ENCODE peak calls at places on chromosomes 4 and X, in eight cellular contexts. One of them, this sample, is unnamed.

GRCh38 chr4:98671131-98671530 is 12.7 kb upstream of the TSPAN5 start:
- DNase-seq in aorta: no peak
- DNase-seq in tibial nerve: no peak
- DNase-seq in body of pancreas: no peak
- DNase-seq in ascending aorta: no peak
- DNase-seq in Panc1: no peak
- DNase-seq in cardiac muscle cell: no peak
- DNase-seq in lower lobe of right lung: no peak
- DNase-seq in this sample: no peak

GRCh38 chr4:52425751-52426326 is 233.3 kb downstream of the USP46 start:
- DNase-seq in aorta: no peak
- DNase-seq in tibial nerve: no peak
- DNase-seq in body of pancreas: peak; percentile 30
- DNase-seq in ascending aorta: no peak
- DNase-seq in Panc1: no peak
- DNase-seq in cardiac muscle cell: no peak
- DNase-seq in lower lobe of right lung: no peak
- DNase-seq in this sample: no peak

GRCh38 chr4:189069782-189070181 is 870.9 kb upstream of the FRG1 start:
- DNase-seq in aorta: no peak
- DNase-seq in tibial nerve: no peak
- DNase-seq in body of pancreas: no peak
- DNase-seq in ascending aorta: no peak
- DNase-seq in Panc1: no peak
- DNase-seq in cardiac muscle cell: no peak
- DNase-seq in lower lobe of right lung: no peak
- DNase-seq in this sample: no peak

GRCh38 chrX:24934279-24934678 is 81.5 kb downstream of the ARX start:
- DNase-seq in aorta: no peak
- DNase-seq in tibial nerve: no peak
- DNase-seq in body of pancreas: no peak
- DNase-seq in ascending aorta: no peak
- DNase-seq in Panc1: no peak
- DNase-seq in cardiac muscle cell: no peak
- DNase-seq in lower lobe of right lung: no peak
- DNase-seq in this sample: no peak

GRCh38 chr4:2303686-2304320 is 41.9 kb upstream of the MXD4 start:
- DNase-seq in aorta: peak; percentile 71
- DNase-seq in tibial nerve: no peak
- DNase-seq in body of pancreas: no peak
- DNase-seq in ascending aorta: no peak
- DNase-seq in Panc1: no peak
- DNase-seq in cardiac muscle cell: no peak
- DNase-seq in lower lobe of right lung: no peak
- DNase-seq in this sample: no peak

GRCh38 chr4:121846662-121847061 is 23.0 kb upstream of the CCNA2 start:
- DNase-seq in aorta: no peak
- DNase-seq in tibial nerve: no peak
- DNase-seq in body of pancreas: no peak
- DNase-seq in ascending aorta: no peak
- DNase-seq in Panc1: no peak
- DNase-seq in cardiac muscle cell: no peak
- DNase-seq in lower lobe of right lung: no peak
- DNase-seq in this sample: no peak

GRCh38 chr4:73690051-73690744 is 50.2 kb upstream of the CXCL8 start:
- DNase-seq in aorta: no peak
- DNase-seq in tibial nerve: no peak
- DNase-seq in body of pancreas: no peak
- DNase-seq in ascending aorta: no peak
- DNase-seq in Panc1: no peak
- DNase-seq in cardiac muscle cell: no peak
- DNase-seq in lower lobe of right lung: no peak
- DNase-seq in this sample: no peak

GRCh38 chr4:53916431-53916889 is 147.9 kb downstream of the CHIC2 start:
- DNase-seq in aorta: no peak
- DNase-seq in tibial nerve: no peak
- DNase-seq in body of pancreas: no peak
- DNase-seq in ascending aorta: no peak
- DNase-seq in Panc1: no peak
- DNase-seq in cardiac muscle cell: no peak
- DNase-seq in lower lobe of right lung: no peak
- DNase-seq in this sample: no peak

GRCh38 chr4:25030283-25031076 is at the start of gene LGI2:
- DNase-seq in aorta: peak; percentile 89
- DNase-seq in tibial nerve: no peak
- DNase-seq in body of pancreas: peak; percentile 53
- DNase-seq in ascending aorta: peak; percentile 11
- DNase-seq in Panc1: no peak
- DNase-seq in cardiac muscle cell: peak; percentile 70
- DNase-seq in lower lobe of right lung: peak; percentile 55
- DNase-seq in this sample: no peak

GRCh38 chr4:155592568-155593343 is 73.9 kb upstream of the GUCY1A1 start:
- DNase-seq in aorta: no peak
- DNase-seq in tibial nerve: no peak
- DNase-seq in body of pancreas: no peak
- DNase-seq in ascending aorta: no peak
- DNase-seq in Panc1: no peak
- DNase-seq in cardiac muscle cell: no peak
- DNase-seq in lower lobe of right lung: no peak
- DNase-seq in this sample: no peak

DNA sequence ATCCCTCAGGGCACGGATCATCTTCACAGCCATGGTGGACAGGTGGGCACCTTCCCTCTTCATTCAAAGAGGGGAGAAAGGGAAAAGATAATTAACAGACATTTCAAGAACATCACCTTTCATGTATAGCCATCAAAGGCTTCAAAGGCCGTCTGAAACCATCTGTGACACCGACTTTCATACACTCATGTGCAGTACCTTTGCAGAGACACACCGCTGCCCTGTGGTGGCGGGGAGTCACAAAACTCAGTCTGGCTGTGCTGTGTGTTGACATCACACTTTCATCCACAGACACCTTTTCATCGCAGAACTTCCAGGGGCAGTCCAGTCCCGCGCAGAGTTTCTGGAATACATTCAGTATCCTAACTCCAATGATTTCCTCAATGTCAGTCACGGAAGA is 47.6 kb upstream of the MTNR1A start:
- DNase-seq in aorta: no peak
- DNase-seq in tibial nerve: no peak
- DNase-seq in body of pancreas: no peak
- DNase-seq in ascending aorta: no peak
- DNase-seq in Panc1: no peak
- DNase-seq in cardiac muscle cell: no peak
- DNase-seq in lower lobe of right lung: no peak
- DNase-seq in this sample: no peak
- H3K36me3 ChIP-seq in aorta: peaks cover 19% of the 10 kb centered on the region
- H3K36me3 ChIP-seq in tibial nerve: peaks cover 95% of the 10 kb centered on the region
- H3K36me3 ChIP-seq in body of pancreas: peaks cover 41% of the 10 kb centered on the region
- H3K36me3 ChIP-seq in ascending aorta: peaks cover 31% of the 10 kb centered on the region
- H3K36me3 ChIP-seq in Panc1: peaks cover 45% of the 10 kb centered on the region
- H3K36me3 ChIP-seq in cardiac muscle cell: peaks cover 73% of the 10 kb centered on the region
- H3K36me3 ChIP-seq in lower lobe of right lung: peaks cover 85% of the 10 kb centered on the region
- H3K36me3 ChIP-seq in this sample: no peaks in the 10 kb centered on the region

GRCh38 chr4:184795214-184795844 is 30.4 kb downstream of the ACSL1 start:
- DNase-seq in aorta: no peak
- DNase-seq in tibial nerve: no peak
- DNase-seq in body of pancreas: no peak
- DNase-seq in ascending aorta: no peak
- DNase-seq in Panc1: no peak
- DNase-seq in cardiac muscle cell: no peak
- DNase-seq in lower lobe of right lung: no peak
- DNase-seq in this sample: no peak

GRCh38 chr4:184793735-184794355 is 31.9 kb downstream of the ACSL1 start:
- DNase-seq in aorta: no peak
- DNase-seq in tibial nerve: no peak
- DNase-seq in body of pancreas: no peak
- DNase-seq in ascending aorta: no peak
- DNase-seq in Panc1: no peak
- DNase-seq in cardiac muscle cell: no peak
- DNase-seq in lower lobe of right lung: no peak
- DNase-seq in this sample: no peak

GRCh38 chr4:184798504-184798903 is 27.3 kb downstream of the ACSL1 start:
- DNase-seq in aorta: no peak
- DNase-seq in tibial nerve: no peak
- DNase-seq in body of pancreas: no peak
- DNase-seq in ascending aorta: no peak
- DNase-seq in Panc1: no peak
- DNase-seq in cardiac muscle cell: no peak
- DNase-seq in lower lobe of right lung: no peak
- DNase-seq in this sample: no peak

GRCh38 chr4:184794470-184794869 is 31.3 kb downstream of the ACSL1 start:
- DNase-seq in aorta: no peak
- DNase-seq in tibial nerve: no peak
- DNase-seq in body of pancreas: no peak
- DNase-seq in ascending aorta: no peak
- DNase-seq in Panc1: no peak
- DNase-seq in cardiac muscle cell: no peak
- DNase-seq in lower lobe of right lung: no peak
- DNase-seq in this sample: no peak

DNA sequence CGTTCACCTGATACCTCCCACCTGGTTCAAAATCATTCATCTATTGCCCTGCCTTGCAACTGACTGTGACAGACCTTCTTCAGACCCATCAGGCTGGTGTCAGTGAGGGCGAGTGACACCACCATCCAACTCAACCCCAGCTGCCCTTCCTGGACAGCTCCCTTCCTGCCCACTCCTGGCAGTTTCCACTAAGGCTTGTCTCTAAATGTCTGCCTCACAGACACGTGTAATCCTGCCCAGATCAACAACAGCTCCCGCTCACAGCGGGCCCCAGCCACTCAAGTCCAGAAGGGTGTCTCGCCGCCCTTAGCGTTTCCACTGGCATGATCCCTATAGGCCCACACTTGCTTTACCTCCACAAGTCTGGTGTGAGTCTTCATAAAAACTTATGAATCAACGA is 28.9 kb downstream of the ACSL1 start:
- DNase-seq in aorta: no peak
- DNase-seq in tibial nerve: no peak
- DNase-seq in body of pancreas: no peak
- DNase-seq in ascending aorta: no peak
- DNase-seq in Panc1: no peak
- DNase-seq in cardiac muscle cell: no peak
- DNase-seq in lower lobe of right lung: no peak
- DNase-seq in this sample: no peak
- H3K4me1 ChIP-seq in aorta: peaks cover 3% of the 10 kb centered on the region
- H3K4me1 ChIP-seq in tibial nerve: no peaks in the 10 kb centered on the region
- H3K4me1 ChIP-seq in body of pancreas: peaks cover 29% of the 10 kb centered on the region
- H3K4me1 ChIP-seq in ascending aorta: no peaks in the 10 kb centered on the region
- H3K4me1 ChIP-seq in Panc1: peaks cover 5% of the 10 kb centered on the region
- H3K4me1 ChIP-seq in cardiac muscle cell: peaks cover 17% of the 10 kb centered on the region
- H3K4me1 ChIP-seq in lower lobe of right lung: peaks cover 30% of the 10 kb centered on the region
- H3K4me1 ChIP-seq in this sample: peaks cover 15% of the 10 kb centered on the region

GRCh38 chr4:108624263-108625056 is 4.1 kb downstream of the RPL34 start:
- DNase-seq in aorta: no peak
- DNase-seq in tibial nerve: no peak
- DNase-seq in body of pancreas: no peak
- DNase-seq in ascending aorta: no peak
- DNase-seq in Panc1: no peak
- DNase-seq in cardiac muscle cell: no peak
- DNase-seq in lower lobe of right lung: no peak
- DNase-seq in this sample: no peak
- H3K36me3 ChIP-seq in aorta: peaks cover 6% of the 10 kb centered on the region
- H3K36me3 ChIP-seq in tibial nerve: peaks cover 78% of the 10 kb centered on the region
- H3K36me3 ChIP-seq in body of pancreas: peaks cover 24% of the 10 kb centered on the region
- H3K36me3 ChIP-seq in ascending aorta: peaks cover 54% of the 10 kb centered on the region
- H3K36me3 ChIP-seq in Panc1: peaks cover 45% of the 10 kb centered on the region
- H3K36me3 ChIP-seq in cardiac muscle cell: peaks cover 77% of the 10 kb centered on the region
- H3K36me3 ChIP-seq in lower lobe of right lung: peaks cover 79% of the 10 kb centered on the region
- H3K36me3 ChIP-seq in this sample: peaks cover 37% of the 10 kb centered on the region

GRCh38 chrX:133897593-133898163 is 87.7 kb downstream of the GPC3 start:
- DNase-seq in aorta: no peak
- DNase-seq in tibial nerve: no peak
- DNase-seq in body of pancreas: no peak
- DNase-seq in ascending aorta: no peak
- DNase-seq in Panc1: no peak
- DNase-seq in cardiac muscle cell: no peak
- DNase-seq in lower lobe of right lung: no peak
- DNase-seq in this sample: no peak

GRCh38 chrX:133888941-133889340 is 96.5 kb downstream of the GPC3 start:
- DNase-seq in aorta: no peak
- DNase-seq in tibial nerve: no peak
- DNase-seq in body of pancreas: no peak
- DNase-seq in ascending aorta: no peak
- DNase-seq in Panc1: no peak
- DNase-seq in cardiac muscle cell: no peak
- DNase-seq in lower lobe of right lung: no peak
- DNase-seq in this sample: no peak

DNA sequence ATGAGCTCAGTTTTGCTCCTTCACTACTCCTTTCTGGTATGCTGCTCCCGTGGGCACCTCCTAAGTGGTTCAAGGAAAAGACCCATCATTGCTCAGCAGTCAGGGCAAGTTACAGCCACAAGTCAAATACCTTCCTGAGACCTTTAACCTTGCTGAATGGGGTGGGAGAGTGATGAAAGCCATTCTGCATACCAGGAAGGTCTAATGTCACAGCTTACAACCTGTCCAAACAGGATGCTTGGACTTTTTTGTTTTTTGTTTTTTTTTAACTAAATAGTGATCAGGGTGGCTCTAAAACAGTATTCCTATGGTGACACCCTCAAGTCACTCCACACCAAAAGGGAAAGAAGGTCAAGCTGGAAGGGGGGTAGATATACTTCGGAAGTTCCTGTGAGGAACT is 93.1 kb downstream of the GPC3 start:
- DNase-seq in aorta: no peak
- DNase-seq in tibial nerve: no peak
- DNase-seq in body of pancreas: no peak
- DNase-seq in ascending aorta: no peak
- DNase-seq in Panc1: no peak
- DNase-seq in cardiac muscle cell: peak; percentile 63
- DNase-seq in lower lobe of right lung: no peak
- DNase-seq in this sample: no peak
- H3K4me1 ChIP-seq in aorta: no peaks in the 10 kb centered on the region
- H3K4me1 ChIP-seq in tibial nerve: no peaks in the 10 kb centered on the region
- H3K4me1 ChIP-seq in body of pancreas: no peaks in the 10 kb centered on the region
- H3K4me1 ChIP-seq in ascending aorta: no peaks in the 10 kb centered on the region
- H3K4me1 ChIP-seq in Panc1: no peaks in the 10 kb centered on the region
- H3K4me1 ChIP-seq in cardiac muscle cell: peaks cover 5% of the 10 kb centered on the region
- H3K4me1 ChIP-seq in lower lobe of right lung: no peaks in the 10 kb centered on the region
- H3K4me1 ChIP-seq in this sample: no peaks in the 10 kb centered on the region

DNA sequence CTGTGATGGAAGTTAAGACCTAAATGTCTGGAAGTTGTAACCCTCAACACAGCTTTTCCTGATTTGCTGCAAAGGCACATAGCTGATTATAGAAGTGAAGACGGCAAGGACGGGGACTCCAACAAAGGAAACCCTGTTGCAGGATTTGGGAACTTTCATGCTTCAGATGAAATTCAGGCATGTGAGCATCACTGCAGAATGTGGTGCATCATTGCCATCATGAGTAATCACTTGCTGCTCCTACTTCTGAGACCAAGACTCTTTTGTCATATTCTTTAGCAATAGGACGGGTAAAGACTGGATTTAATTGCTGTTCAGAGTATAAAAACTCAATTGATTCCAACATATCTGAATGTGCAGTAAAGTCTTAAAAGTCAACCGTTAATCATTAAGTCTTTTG is 35.8 kb downstream of the YIPF6 start:
- DNase-seq in aorta: no peak
- DNase-seq in tibial nerve: no peak
- DNase-seq in body of pancreas: no peak
- DNase-seq in ascending aorta: no peak
- DNase-seq in Panc1: no peak
- DNase-seq in cardiac muscle cell: no peak
- DNase-seq in lower lobe of right lung: no peak
- DNase-seq in this sample: no peak
- H3K36me3 ChIP-seq in aorta: no peaks in the 10 kb centered on the region
- H3K36me3 ChIP-seq in tibial nerve: peaks cover 19% of the 10 kb centered on the region
- H3K36me3 ChIP-seq in body of pancreas: no peaks in the 10 kb centered on the region
- H3K36me3 ChIP-seq in ascending aorta: no peaks in the 10 kb centered on the region
- H3K36me3 ChIP-seq in Panc1: peaks cover 2% of the 10 kb centered on the region
- H3K36me3 ChIP-seq in cardiac muscle cell: peaks cover 9% of the 10 kb centered on the region
- H3K36me3 ChIP-seq in lower lobe of right lung: peaks cover 40% of the 10 kb centered on the region
- H3K36me3 ChIP-seq in this sample: peaks cover 5% of the 10 kb centered on the region